ENCODE peak calls at places on chromosomes 12 and 14, in eight cellular contexts. V is endothelial cell of umbilical vein, Q is uterus, X is testis, G is sigmoid colon, L is cardiac fibroblast, W is Panc1, R is lower leg skin. B is an unnamed sample.

GRCh38 chr12:115002434-115002833 is 318.5 kb upstream of the TBX3 start:
- DNase-seq in L (no peak), X (no peak), G (no peak), R (no peak), V (no peak), Q (no peak), W (no peak), B (no peak)

GRCh38 chr12:7092229-7092985 is at the start of gene C1R:
- DNase-seq in V (peak; percentile 67), R (peak; percentile 94), W (peak; percentile 24), G (peak; percentile 95), Q (peak; percentile 88), X (peak; percentile 85), L (peak; percentile 84), B (peak; percentile 82)

GRCh38 chr14:64464695-64465094 is 604 bp upstream of the AKAP5 start:
- DNase-seq in G (no peak), X (no peak), V (no peak), R (no peak), Q (no peak), W (no peak), L (no peak), B (no peak)

GRCh38 chr14:101903111-101903561 is 61.2 kb upstream of the DYNC1H1 start:
- DNase-seq in L (no peak), Q (no peak), R (no peak), G (no peak), W (no peak), X (no peak), V (no peak), B (no peak)

GRCh38 chr14:99579077-99579836 is 24.8 kb downstream of the CCDC85C start:
- DNase-seq in X (no peak), W (no peak), V (no peak), Q (peak; percentile 20), G (no peak), R (peak; percentile 90), L (no peak), B (no peak)

GRCh38 chr14:52352546-52352945 is 38.4 kb downstream of the PTGER2 start:
- DNase-seq in R (no peak), L (no peak), G (no peak), Q (no peak), X (no peak), V (no peak), W (no peak), B (no peak)

GRCh38 chr14:101495827-101496778 is 65.2 kb upstream of the DIO3 start:
- DNase-seq in G (peak; percentile 54), X (peak; percentile 58), W (no peak), L (no peak), Q (peak; percentile 9), V (no peak), R (peak; percentile 72), B (no peak)

GRCh38 chr12:51951843-51952722 is 584 bp downstream of the ACVR1B start:
- DNase-seq in L (peak; percentile 22), G (peak; percentile 71), V (peak; percentile 15), W (no peak), Q (peak; percentile 51), R (peak; percentile 88), X (peak; percentile 27), B (no peak)

GRCh38 chr12:66048843-66049537 is 81.6 kb downstream of the LLPH start:
- DNase-seq in W (no peak), Q (no peak), L (peak; percentile 60), V (no peak), R (no peak), G (no peak), X (no peak), B (no peak)

GRCh38 chr12:11714626-11715025 is 65.2 kb downstream of the ETV6 start:
- DNase-seq in Q (no peak), X (no peak), L (no peak), W (no peak), R (no peak), G (no peak), V (no peak), B (no peak)

GRCh38 chr14:54647378-54647777 is 80.5 kb downstream of the SAMD4A start:
- DNase-seq in R (no peak), V (no peak), L (no peak), Q (no peak), X (no peak), G (no peak), W (no peak), B (no peak)

GRCh38 chr12:127987199-127987901 is 279.6 kb upstream of the TMEM132C start:
- DNase-seq in W (no peak), G (no peak), R (no peak), X (peak; percentile 59), L (no peak), V (no peak), Q (no peak), B (peak; percentile 66)

GRCh38 chr14:94690486-94690885 is 78.3 kb downstream of the SERPINA3 start:
- DNase-seq in Q (no peak), R (no peak), G (peak; percentile 30), V (no peak), X (no peak), L (no peak), W (no peak), B (no peak)

GRCh38 chr14:101127239-101127638 is 223.7 kb upstream of the RTL1 start:
- DNase-seq in R (no peak), G (peak; percentile 25), X (no peak), Q (no peak), L (no peak), W (no peak), V (no peak), B (no peak)

GRCh38 chr14:55929136-55929535 is 189.1 kb upstream of the PELI2 start:
- DNase-seq in Q (no peak), W (no peak), X (no peak), L (no peak), G (no peak), V (no peak), R (no peak), B (no peak)

GRCh38 chr14:91866061-91866460 is 1.3 kb downstream of the TC2N start:
- DNase-seq in Q (no peak), X (no peak), V (no peak), W (no peak), G (no peak), L (peak; percentile 38), R (no peak), B (peak; percentile 73)

GRCh38 chr14:92160619-92161018 is 38.9 kb downstream of the CPSF2 start:
- DNase-seq in G (no peak), R (no peak), L (peak; percentile 90), X (no peak), Q (no peak), V (no peak), W (no peak), B (peak; percentile 38)

GRCh38 chr12:28121899-28122655 is 68.2 kb upstream of the CCDC91 start:
- DNase-seq in G (no peak), W (no peak), Q (no peak), R (no peak), L (no peak), X (no peak), V (no peak), B (no peak)

GRCh38 chr14:103008768-103009342 is 48.5 kb downstream of the CDC42BPB start:
- DNase-seq in R (no peak), G (peak; percentile 36), L (peak; percentile 84), X (no peak), W (no peak), Q (no peak), V (peak; percentile 53), B (peak; percentile 20)

DNA sequence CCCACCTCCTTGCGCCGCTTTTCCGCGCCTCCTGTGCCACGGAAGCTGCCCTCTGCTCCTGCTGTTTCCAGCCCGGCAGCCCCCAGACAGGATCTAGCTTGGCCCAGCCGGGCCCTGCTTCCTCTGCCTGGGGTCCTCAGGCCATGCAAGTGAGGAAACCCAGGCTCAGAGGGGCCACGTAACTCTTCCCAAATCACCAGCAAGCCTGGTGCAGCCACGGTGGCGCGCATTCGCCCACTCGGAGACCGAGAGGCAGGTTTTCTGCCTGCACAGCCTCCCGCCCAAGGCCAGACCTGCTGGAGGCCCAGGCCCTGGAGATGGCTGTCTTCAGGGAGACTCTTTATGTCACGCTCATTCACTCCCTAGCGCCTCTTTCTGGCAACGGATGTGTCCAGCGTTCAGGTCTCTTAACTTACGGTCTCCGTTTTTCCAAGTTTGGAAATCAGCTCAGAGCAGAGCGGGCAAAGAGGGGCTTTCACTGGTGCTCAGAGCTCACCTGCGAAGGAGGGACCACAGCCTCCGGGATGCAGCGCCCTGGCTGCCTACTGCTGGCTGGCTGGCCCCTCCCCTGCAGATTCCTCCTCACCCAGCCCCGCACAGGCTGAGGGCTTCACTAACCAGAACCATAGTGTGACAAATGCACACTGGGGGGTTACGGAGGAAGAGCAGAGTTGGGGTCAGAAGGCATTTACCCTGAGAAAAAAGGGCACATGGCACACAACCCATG is 20.6 kb upstream of the CEP170B start:
- DNase-seq in R (no peak), L (no peak), W (no peak), X (peak; percentile 50), Q (no peak), V (no peak), G (peak; percentile 61), B (no peak)
- H3K4me3 ChIP-seq in R (no peak overlapping the region), L (no peak overlapping the region), W (no peak overlapping the region), X (peak overlapping the region; percentile 29), Q (no peak overlapping the region), V (no peak overlapping the region), G (no peak overlapping the region), B (no peak overlapping the region)

GRCh38 chr12:97169922-97170321 is 262.9 kb downstream of the NEDD1 start:
- DNase-seq in W (no peak), L (no peak), Q (no peak), G (no peak), X (no peak), V (no peak), R (no peak), B (no peak)

GRCh38 chr12:97167598-97167997 is 260.5 kb downstream of the NEDD1 start:
- DNase-seq in G (no peak), W (no peak), X (no peak), Q (no peak), R (no peak), L (no peak), V (no peak), B (peak; percentile 53)

GRCh38 chr12:97160277-97160676 is 253.2 kb downstream of the NEDD1 start:
- DNase-seq in R (no peak), X (no peak), Q (no peak), V (no peak), L (no peak), G (no peak), W (no peak), B (no peak)

GRCh38 chr12:97168804-97169203 is 261.7 kb downstream of the NEDD1 start:
- DNase-seq in V (no peak), Q (no peak), G (no peak), W (no peak), X (no peak), R (no peak), L (no peak), B (no peak)

GRCh38 chr12:97164936-97165335 is 257.9 kb downstream of the NEDD1 start:
- DNase-seq in Q (no peak), X (no peak), W (no peak), L (no peak), V (no peak), G (no peak), R (no peak), B (no peak)
- TF ChIP-seq CTCF in Q (no peak), X (no peak), W (no peak), L (no peak), V (no peak), G (no peak), R (no peak), B (no peak)

GRCh38 chr12:16603265-16603915 is 2.6 kb downstream of the LMO3 start:
- DNase-seq in X (no peak), V (no peak), G (no peak), R (no peak), Q (no peak), L (no peak), W (no peak), B (no peak)
- H3K4me3 ChIP-seq in X (no peak overlapping the region), V (no peak overlapping the region), G (peak overlapping the region; percentile 51), R (no peak overlapping the region), Q (peak overlapping the region; percentile 49), L (no peak overlapping the region), W (no peak overlapping the region), B (no peak overlapping the region)

GRCh38 chr12:116389990-116390655 is 112.6 kb upstream of the MED13L start:
- DNase-seq in V (peak; percentile 95), W (no peak), L (peak; percentile 98), G (no peak), R (no peak), X (no peak), Q (no peak), B (peak; percentile 98)
- TF ChIP-seq CTCF in V (no peak), W (no peak), L (no peak), G (no peak), R (no peak), X (no peak), Q (no peak), B (no peak)